ENCODE peak calls at places on chromosomes 6 and 20, in five cellular contexts. T, E, A, D and R are unnamed samples.

GRCh38 chr20:64112691-64113443 is 5.5 kb upstream of the NPBWR2 start:
- DNase-seq in T (no peak), E (no peak), A (peak), D (no peak), R (no peak)

GRCh38 chr6:26272171-26272631 is 92.8 kb upstream of the BTN3A2 start:
- DNase-seq in T (no peak), E (no peak), A (peak), D (no peak), R (peak)

GRCh38 chr6:121826156-121826810 is 390.8 kb downstream of the GJA1 start:
- DNase-seq in T (peak), E (no peak), A (no peak), D (peak), R (no peak)

GRCh38 chr6:4936681-4937041 is 67.2 kb downstream of the RPP40 start:
- DNase-seq in T (peak), E (no peak), A (no peak), D (peak), R (no peak)

GRCh38 chr20:370977-371754 is 9.4 kb upstream of the TRIB3 start:
- DNase-seq in T (no peak), E (no peak), A (no peak), D (no peak), R (no peak)

GRCh38 chr20:61916318-61916891 is 149.3 kb downstream of the TAF4 start:
- DNase-seq in T (no peak), E (no peak), A (no peak), D (no peak), R (no peak)

GRCh38 chr6:134093007-134093573 is 40.7 kb upstream of the SLC2A12 start:
- DNase-seq in T (no peak), E (no peak), A (no peak), D (no peak), R (no peak)

GRCh38 chr6:125230674-125231073 is 71.1 kb downstream of the HDDC2 start:
- DNase-seq in T (peak), E (no peak), A (no peak), D (no peak), R (no peak)

GRCh38 chr20:13008761-13009681 is at the start of gene SPTLC3:
- DNase-seq in T (peak), E (no peak), A (no peak), D (peak), R (no peak)

GRCh38 chr20:38790210-38791053 is 15.1 kb upstream of the PPP1R16B start:
- DNase-seq in T (peak), E (no peak), A (peak), D (peak), R (no peak)

GRCh38 chr20:25088267-25088666 is 6.3 kb upstream of the VSX1 start:
- DNase-seq in T (no peak), E (no peak), A (no peak), D (no peak), R (no peak)

GRCh38 chr6:121160276-121160675 is 174.0 kb downstream of the TBC1D32 start:
- DNase-seq in T (no peak), E (no peak), A (no peak), D (no peak), R (no peak)

GRCh38 chr20:52103469-52103910 is 88.1 kb downstream of the ZFP64 start:
- DNase-seq in T (peak), E (peak), A (no peak), D (peak), R (no peak)

GRCh38 chr6:158322724-158323560 is 10.7 kb downstream of the TULP4 start:
- DNase-seq in T (peak), E (no peak), A (no peak), D (no peak), R (no peak)

GRCh38 chr6:4673861-4674260 is 102.3 kb upstream of the CDYL start:
- DNase-seq in T (no peak), E (no peak), A (peak), D (no peak), R (no peak)

GRCh38 chr6:42692151-42692911 is 30.1 kb downstream of the PRPH2 start:
- DNase-seq in T (peak), E (no peak), A (no peak), D (peak), R (no peak)

GRCh38 chr6:122753688-122754056 is 25.8 kb upstream of the FABP7 start:
- DNase-seq in T (peak), E (no peak), A (no peak), D (no peak), R (no peak)

GRCh38 chr6:30743099-30744053 is 889 bp upstream of the FLOT1 start:
- DNase-seq in T (no peak), E (no peak), A (peak), D (no peak), R (no peak)

GRCh38 chr6:107870379-107870778 is 46.3 kb upstream of the SCML4 start:
- DNase-seq in T (no peak), E (no peak), A (no peak), D (peak), R (no peak)

GRCh38 chr20:45235995-45236394 is 14.8 kb downstream of the SEMG2 start:
- DNase-seq in T (no peak), E (no peak), A (no peak), D (no peak), R (no peak)

DNA sequence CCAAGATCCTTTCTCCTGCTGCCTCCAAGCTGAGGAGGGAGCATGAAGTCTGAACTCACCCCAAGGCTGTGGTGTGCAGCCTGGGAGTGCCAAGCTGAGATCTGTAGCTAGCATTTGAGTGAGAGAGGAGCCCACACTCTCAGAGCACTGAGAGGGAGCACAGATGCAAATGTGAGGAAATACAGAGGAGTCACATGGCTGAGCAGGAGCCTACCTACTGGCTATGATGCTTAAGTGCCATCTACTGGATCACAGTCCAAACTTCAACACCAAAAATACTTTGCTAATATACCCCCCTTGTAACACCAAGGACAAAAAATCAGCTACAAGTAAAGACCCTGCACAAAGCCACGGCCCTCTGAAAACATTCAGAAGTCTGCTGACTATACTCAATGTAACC is 94.4 kb upstream of the IMPG1 start:
- DNase-seq in T (no peak), E (no peak), A (no peak), D (no peak), R (no peak)
- TF ChIP-seq CTCF in T (no peak), E (no peak), A (no peak), D (no peak), R (no peak)

GRCh38 chr6:152273638-152274037 is 363.5 kb downstream of the SYNE1 start:
- DNase-seq in T (peak), E (no peak), A (no peak), D (no peak), R (no peak)
- TF ChIP-seq CTCF in T (no peak), E (no peak), A (no peak), D (no peak), R (no peak)

DNA sequence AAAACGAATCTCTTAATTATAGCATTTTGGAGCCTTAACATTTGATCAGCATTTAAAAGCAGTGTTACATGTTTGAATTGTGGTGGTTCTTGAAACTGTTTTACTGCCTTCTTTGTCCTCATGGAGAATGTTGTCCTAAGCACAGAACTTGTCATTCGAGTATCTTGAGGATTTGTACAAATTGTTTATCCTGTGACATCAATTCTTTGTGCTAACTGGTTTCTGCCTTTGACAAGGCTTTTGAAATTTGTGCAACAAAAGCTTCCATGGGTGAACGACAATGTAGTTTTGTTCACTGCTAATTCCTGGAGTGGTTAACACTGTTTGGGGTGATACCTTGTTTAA is 130.8 kb downstream of the SCAF8 start:
- DNase-seq in T (no peak), E (no peak), A (no peak), D (no peak), R (no peak)
- TF ChIP-seq CTCF in T (no peak), E (no peak), A (no peak), D (no peak), R (no peak)

GRCh38 chr6:88843040-88843439 is 120.4 kb downstream of the RNGTT start:
- DNase-seq in T (peak), E (no peak), A (no peak), D (no peak), R (no peak)
- TF ChIP-seq CTCF in T (no peak), E (no peak), A (no peak), D (no peak), R (no peak)

GRCh38 chr6:100726741-100727140 is 154.4 kb downstream of the ASCC3 start:
- DNase-seq in T (peak), E (no peak), A (no peak), D (no peak), R (no peak)

GRCh38 chr6:100730581-100730980 is 150.5 kb downstream of the ASCC3 start:
- DNase-seq in T (no peak), E (no peak), A (no peak), D (no peak), R (no peak)

GRCh38 chr6:100730001-100730400 is 151.1 kb downstream of the ASCC3 start:
- DNase-seq in T (no peak), E (no peak), A (no peak), D (no peak), R (no peak)

GRCh38 chr6:100731411-100731810 is 149.7 kb downstream of the ASCC3 start:
- DNase-seq in T (no peak), E (no peak), A (no peak), D (no peak), R (no peak)
- TF ChIP-seq CTCF in T (no peak), E (no peak), A (no peak), D (no peak), R (no peak)

GRCh38 chr20:33131949-33132822 is 35.8 kb upstream of the BPIFA2 start:
- DNase-seq in T (no peak), E (no peak), A (peak), D (no peak), R (no peak)
- TF ChIP-seq CTCF in T (no peak), E (no peak), A (no peak), D (no peak), R (no peak)

GRCh38 chr6:139115980-139116758 is 18.7 kb upstream of the HECA start:
- DNase-seq in T (no peak), E (no peak), A (no peak), D (no peak), R (no peak)

GRCh38 chr6:139112561-139112960 is 22.3 kb upstream of the HECA start:
- DNase-seq in T (no peak), E (no peak), A (no peak), D (no peak), R (no peak)

GRCh38 chr6:139117734-139118133 is 17.1 kb upstream of the HECA start:
- DNase-seq in T (no peak), E (no peak), A (no peak), D (no peak), R (no peak)

GRCh38 chr6:139112146-139112545 is 22.7 kb upstream of the HECA start:
- DNase-seq in T (no peak), E (no peak), A (no peak), D (no peak), R (no peak)

DNA sequence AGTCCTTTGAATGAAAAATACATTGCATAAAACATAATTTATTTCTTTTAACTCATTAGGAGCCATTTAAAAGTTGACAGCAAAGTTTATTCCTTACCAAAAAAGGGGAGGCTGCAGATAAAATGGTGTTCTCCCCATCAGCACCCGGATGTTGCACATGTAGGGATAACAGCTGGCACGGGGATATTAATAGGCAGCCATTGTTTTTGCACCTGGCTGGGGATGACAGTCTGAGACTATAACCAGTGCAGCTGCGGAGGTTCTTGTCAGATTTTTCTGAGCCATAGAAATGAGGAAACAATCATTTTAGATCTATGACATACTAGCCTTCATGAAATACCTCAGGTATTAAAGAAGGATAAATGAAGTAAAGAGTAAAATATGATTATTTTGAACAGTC is 20.1 kb upstream of the HECA start:
- DNase-seq in T (no peak), E (no peak), A (no peak), D (no peak), R (no peak)
- TF ChIP-seq CTCF in T (no peak), E (no peak), A (no peak), D (no peak), R (no peak)

GRCh38 chr6:119077643-119078448 is 618 bp downstream of the FAM184A start:
- DNase-seq in T (peak), E (no peak), A (peak), D (no peak), R (peak)
- TF ChIP-seq CTCF in T (no peak), E (no peak), A (peak), D (no peak), R (no peak)